ENCODE peak calls at places on chromosome 21, in five cellular contexts. N is GM13976; M is activated T-cell treated with anti-CD3 and anti-CD28 coated beads, Interleukin-2, amount 50 U/mL, for 72 hours; E is T-helper 1 cell; A is NB4. B is an unnamed sample.
A peak's percentile ranks its signal among the peaks of the same experiment; 100 is the strongest.

GRCh38 chr21:26405071-26405470 is 168.0 kb downstream of the CYYR1 start:
- DNase-seq in A (no peak), N (no peak), E (no peak), M (no peak), B (no peak)

GRCh38 chr21:27306821-27307746 is 340.2 kb upstream of the ADAMTS5 start:
- DNase-seq in N (no peak), A (no peak), M (no peak), E (no peak), B (no peak)

GRCh38 chr21:42202321-42202720 is 16.6 kb upstream of the ABCG1 start:
- DNase-seq in N (no peak), M (no peak), E (no peak), A (peak; percentile 64), B (no peak)

GRCh38 chr21:26546698-26547097 is 26.4 kb downstream of the CYYR1 start:
- DNase-seq in M (no peak), A (no peak), E (no peak), N (no peak), B (no peak)

GRCh38 chr21:42258885-42259407 is 40.0 kb downstream of the ABCG1 start:
- DNase-seq in E (no peak), N (no peak), M (no peak), A (no peak), B (no peak)

GRCh38 chr21:41232055-41232454 is 64.1 kb downstream of the BACE2 start:
- DNase-seq in A (peak; percentile 66), E (no peak), N (no peak), M (no peak), B (no peak)

GRCh38 chr21:31490471-31490870 is 146.4 kb upstream of the TIAM1 start:
- DNase-seq in A (peak; percentile 6), E (no peak), M (no peak), N (no peak), B (no peak)

GRCh38 chr21:36847189-36847588 is 119.3 kb downstream of the HLCS start:
- DNase-seq in A (no peak), N (no peak), M (no peak), E (no peak), B (no peak)

GRCh38 chr21:26715878-26716506 is 129.2 kb downstream of the ADAMTS1 start:
- DNase-seq in N (peak; percentile 29), A (peak; percentile 22), E (peak; percentile 9), M (peak; percentile 31), B (peak; percentile 75)

GRCh38 chr21:36499578-36500471 is 19.9 kb upstream of the CLDN14 start:
- DNase-seq in N (no peak), M (no peak), A (no peak), E (no peak), B (no peak)

GRCh38 chr21:33116669-33117267 is 46.8 kb downstream of the OLIG1 start:
- DNase-seq in A (no peak), M (no peak), E (no peak), N (no peak), B (peak; percentile 64)

GRCh38 chr21:34190576-34191301 is 117.4 kb downstream of the MRPS6 start:
- DNase-seq in N (no peak), E (no peak), M (no peak), A (no peak), B (peak; percentile 58)

GRCh38 chr21:29433366-29434059 is 134.8 kb downstream of the BACH1 start:
- DNase-seq in N (no peak), M (no peak), A (no peak), E (no peak), B (no peak)

GRCh38 chr21:33230518-33231324 is 983 bp downstream of the IFNAR2 start:
- DNase-seq in N (peak; percentile 75), A (peak; percentile 74), E (peak; percentile 40), M (no peak), B (peak; percentile 81)

GRCh38 chr21:36396971-36397370 is 11.8 kb downstream of the CHAF1B start:
- DNase-seq in N (no peak), A (no peak), M (no peak), E (no peak), B (no peak)

GRCh38 chr21:43209575-43210453 is 41.0 kb downstream of the CRYAA start:
- DNase-seq in M (no peak), A (no peak), N (no peak), E (no peak), B (no peak)

GRCh38 chr21:42489991-42490390 is 6.0 kb downstream of the RSPH1 start:
- DNase-seq in N (no peak), M (no peak), A (no peak), E (no peak), B (no peak)

GRCh38 chr21:34880401-34880800 is 168.7 kb downstream of the RUNX1 start:
- DNase-seq in N (no peak), M (no peak), A (no peak), E (no peak), B (no peak)

GRCh38 chr21:41228492-41228891 is 60.5 kb downstream of the BACE2 start:
- DNase-seq in N (no peak), A (no peak), M (no peak), E (no peak), B (no peak)

GRCh38 chr21:45460611-45461368 is 55.8 kb downstream of the COL18A1 start:
- DNase-seq in N (no peak), M (no peak), E (no peak), A (peak; percentile 20), B (no peak)

GRCh38 chr21:44027607-44028286 is 15.6 kb downstream of the TRAPPC10 start:
- DNase-seq in E (no peak), N (no peak), A (no peak), M (no peak), B (no peak)

GRCh38 chr21:45950740-45951515 is 30.6 kb upstream of the COL6A1 start:
- DNase-seq in M (no peak), E (no peak), A (no peak), N (no peak), B (no peak)

GRCh38 chr21:37521658-37522057 is 155.1 kb downstream of the DYRK1A start:
- DNase-seq in M (no peak), A (no peak), N (no peak), E (no peak), B (peak; percentile 52)

GRCh38 chr21:38476385-38476784 is 21.9 kb downstream of the ERG start:
- DNase-seq in E (no peak), M (no peak), A (peak; percentile 92), N (no peak), B (no peak)

GRCh38 chr21:38661296-38662223 is 144.2 kb upstream of the ETS2 start:
- DNase-seq in A (peak; percentile 66), M (peak; percentile 14), E (no peak), N (peak; percentile 36), B (peak; percentile 58)

GRCh38 chr21:37578471-37579126 is 212.0 kb downstream of the DYRK1A start:
- DNase-seq in M (no peak), A (no peak), N (no peak), E (no peak), B (no peak)

GRCh38 chr21:15063821-15064575 is 802 bp downstream of the NRIP1 start:
- DNase-seq in M (peak; percentile 28), A (no peak), E (no peak), N (peak; percentile 30), B (peak; percentile 75)

GRCh38 chr21:44947930-44948331 is 8.1 kb downstream of the SLX9 start:
- DNase-seq in M (no peak), A (no peak), E (no peak), N (no peak), B (no peak)

GRCh38 chr21:43701936-43702784 is 16.8 kb upstream of the PDXK start:
- DNase-seq in A (peak; percentile 23), M (no peak), E (no peak), N (no peak), B (no peak)

GRCh38 chr21:29130234-29130993 is at the start of gene MAP3K7CL:
- DNase-seq in A (no peak), M (no peak), E (no peak), N (no peak), B (no peak)

B was measured in activated CD4-positive, alpha-beta T cell treated with anti-CD3 and anti-CD28 coated beads, Interleukin-2, amount 10 ng/mL, durations not matched to agents 24 days and 14 days.